ENCODE peak calls at places on chromosomes 12 and 14, in four cellular contexts. Z, P, V and U are unnamed samples.

GRCh38 chr14:98819132-98819866 is 452.7 kb downstream of the BCL11B start:
- DNase-seq in V (no peak), Z (no peak), P (no peak), U (no peak)

GRCh38 chr12:15538881-15539280 is 216.6 kb downstream of the PTPRO start:
- DNase-seq in Z (no peak), V (no peak), P (no peak), U (no peak)

GRCh38 chr14:91324606-91324950 is 80.1 kb upstream of the GPR68 start:
- DNase-seq in P (no peak), Z (no peak), V (no peak), U (no peak)

GRCh38 chr12:75878382-75878720 is 153.2 kb downstream of the PHLDA1 start:
- DNase-seq in Z (peak), V (no peak), P (no peak), U (no peak)

GRCh38 chr12:117844114-117844513 is 124.7 kb downstream of the KSR2 start:
- DNase-seq in Z (no peak), P (no peak), V (no peak), U (no peak)

GRCh38 chr14:42459171-42459685 is 852.6 kb downstream of the LRFN5 start:
- DNase-seq in P (no peak), Z (no peak), V (no peak), U (no peak)

GRCh38 chr12:105164068-105164467 is 56.5 kb downstream of the WASHC4 start:
- DNase-seq in Z (no peak), P (no peak), V (no peak), U (no peak)

GRCh38 chr12:132356686-132357622 is 27.6 kb upstream of the GALNT9 start:
- DNase-seq in V (peak), Z (peak), P (no peak), U (peak)

GRCh38 chr12:2083008-2083407 is 30.2 kb downstream of the CACNA1C start:
- DNase-seq in V (no peak), Z (no peak), P (no peak), U (no peak)

GRCh38 chr12:25041006-25041741 is 92.3 kb upstream of the BCAT1 start:
- DNase-seq in Z (peak), P (no peak), V (no peak), U (no peak)

GRCh38 chr12:80321653-80322052 is 122.4 kb upstream of the PTPRQ start:
- DNase-seq in Z (peak), P (no peak), V (no peak), U (no peak)

GRCh38 chr12:12720637-12721250 is 3.6 kb downstream of the CDKN1B start:
- DNase-seq in V (no peak), P (peak), Z (no peak), U (no peak)

GRCh38 chr12:125050868-125051267 is 14.4 kb upstream of the AACS start:
- DNase-seq in V (no peak), Z (no peak), P (no peak), U (no peak)

GRCh38 chr12:56979628-56980027 is 22.2 kb upstream of the RDH16 start:
- DNase-seq in V (no peak), P (no peak), Z (no peak), U (no peak)

GRCh38 chr14:66216763-66217162 is 269.4 kb upstream of the CCDC196 start:
- DNase-seq in P (no peak), Z (no peak), V (no peak), U (no peak)

GRCh38 chr14:93975791-93976476 is 436 bp downstream of the ASB2 start:
- DNase-seq in P (no peak), V (no peak), Z (no peak), U (no peak)

GRCh38 chr14:98198385-98198784 is 1073.6 kb downstream of the BCL11B start:
- DNase-seq in P (peak), Z (no peak), V (peak), U (no peak)

GRCh38 chr14:90416649-90417237 is 19.9 kb downstream of the CALM1 start:
- DNase-seq in P (no peak), V (no peak), Z (peak), U (no peak)

GRCh38 chr14:71583246-71583645 is 349.0 kb upstream of the RGS6 start:
- DNase-seq in P (no peak), V (no peak), Z (no peak), U (no peak)

GRCh38 chr12:24455811-24456210 is 493.1 kb downstream of the BCAT1 start:
- DNase-seq in P (no peak), Z (no peak), V (no peak), U (no peak)

GRCh38 chr14:22979748-22980392 is 2.5 kb downstream of the AJUBA start:
- DNase-seq in V (no peak), Z (no peak), P (no peak), U (no peak)

GRCh38 chr14:89178802-89179201 is 238.2 kb downstream of the FOXN3 start:
- DNase-seq in P (no peak), Z (peak), V (no peak), U (no peak)

GRCh38 chr12:24278832-24279231 is 329.4 kb upstream of the SOX5 start:
- DNase-seq in P (no peak), V (no peak), Z (no peak), U (no peak)

GRCh38 chr14:95664546-95664945 is 21.7 kb upstream of the TCL1B start:
- DNase-seq in V (peak), Z (no peak), P (no peak), U (no peak)

GRCh38 chr12:49357099-49357678 is 10.1 kb upstream of the SPATS2 start:
- DNase-seq in V (no peak), P (no peak), Z (peak), U (no peak)

GRCh38 chr12:132243596-132244289 is 85.6 kb downstream of the GALNT9 start:
- DNase-seq in V (no peak), P (no peak), Z (no peak), U (no peak)

GRCh38 chr12:106780010-106780625 is 5.6 kb downstream of the RIC8B start:
- DNase-seq in P (no peak), V (no peak), Z (peak), U (no peak)

GRCh38 chr14:56944397-56944796 is 134.1 kb upstream of the OTX2 start:
- DNase-seq in V (no peak), P (no peak), Z (no peak), U (no peak)

GRCh38 chr12:46382974-46383653 is 10.5 kb upstream of the SLC38A2 start:
- DNase-seq in V (peak), P (peak), Z (peak), U (peak)
- TF ChIP-seq CTCF in V (peak), P (no peak), Z (no peak), U (no peak)

DNA sequence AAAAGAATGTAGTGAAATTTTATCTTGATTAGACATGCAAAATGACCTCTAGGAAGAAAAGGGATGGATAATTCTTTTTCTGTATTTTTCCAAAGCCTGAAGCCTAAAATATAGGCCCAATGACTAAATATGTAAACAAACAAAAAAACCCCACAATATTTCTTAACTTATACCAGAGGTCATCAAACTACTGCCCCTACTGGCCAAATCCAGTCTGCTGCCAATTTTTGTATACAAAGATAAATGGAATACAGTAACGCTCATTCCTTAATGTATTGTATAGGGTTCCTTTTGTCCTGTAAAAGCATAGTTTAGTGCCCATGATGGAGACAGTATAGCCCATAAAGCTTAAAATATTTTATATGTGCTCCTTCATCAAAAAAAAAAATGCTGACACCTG is 145.7 kb upstream of the ALG10 start:
- DNase-seq in Z (no peak), P (no peak), V (no peak), U (no peak)
- TF ChIP-seq CTCF in Z (no peak), P (no peak), V (no peak), U (peak)

DNA sequence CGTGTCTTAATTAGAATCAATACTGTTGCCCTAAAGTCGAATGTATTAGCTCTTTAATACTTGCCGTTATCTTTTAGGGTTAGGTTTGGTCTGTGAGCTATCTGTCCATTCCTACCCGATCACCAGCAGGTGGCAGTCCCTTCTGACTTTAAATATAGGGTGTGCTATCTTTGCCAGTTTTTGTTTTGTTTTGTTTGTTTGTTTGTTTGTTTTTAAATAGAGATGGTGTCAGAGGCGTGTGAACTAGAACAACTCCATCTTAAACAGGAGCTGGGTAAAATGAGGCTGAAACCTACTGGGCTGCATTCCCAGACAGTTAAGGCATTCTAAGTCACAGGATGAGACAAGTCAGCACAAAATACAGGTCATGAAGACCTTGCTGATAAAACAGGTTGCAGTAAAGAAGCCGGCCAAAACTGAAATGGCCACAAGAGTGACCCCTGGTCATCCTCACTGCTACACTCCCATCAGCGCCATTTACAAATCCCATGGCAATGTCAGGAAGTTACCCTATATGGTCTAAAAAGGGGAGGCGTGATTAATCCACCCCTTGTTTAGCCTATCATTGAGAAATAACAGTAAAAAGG is 1.5 kb downstream of the ATF1 start:
- DNase-seq in Z (peak), V (peak), P (peak), U (peak)
- TF ChIP-seq CTCF in Z (peak), V (peak), P (peak), U (peak)

DNA sequence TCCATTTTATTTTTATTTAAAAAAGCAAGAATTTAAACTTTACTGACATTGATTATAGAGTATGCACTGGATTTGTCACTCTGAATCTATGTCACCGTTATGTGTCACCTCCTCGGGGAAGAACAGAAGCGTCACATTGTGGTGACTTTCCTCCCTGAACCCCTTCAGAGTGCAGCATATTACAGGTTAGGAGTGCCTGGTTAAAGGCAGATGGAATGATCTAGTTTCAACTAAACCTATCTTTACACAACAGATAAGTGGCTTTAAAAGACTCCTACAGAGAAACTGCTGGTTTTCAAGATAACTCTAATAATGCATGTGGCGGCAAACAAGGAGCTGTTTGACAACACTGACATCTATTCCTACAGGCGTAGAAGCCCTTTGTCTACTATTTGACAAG is 58.8 kb upstream of the BICD1 start:
- DNase-seq in V (no peak), P (no peak), Z (no peak), U (no peak)
- TF ChIP-seq CTCF in V (no peak), P (no peak), Z (no peak), U (no peak)

DNA sequence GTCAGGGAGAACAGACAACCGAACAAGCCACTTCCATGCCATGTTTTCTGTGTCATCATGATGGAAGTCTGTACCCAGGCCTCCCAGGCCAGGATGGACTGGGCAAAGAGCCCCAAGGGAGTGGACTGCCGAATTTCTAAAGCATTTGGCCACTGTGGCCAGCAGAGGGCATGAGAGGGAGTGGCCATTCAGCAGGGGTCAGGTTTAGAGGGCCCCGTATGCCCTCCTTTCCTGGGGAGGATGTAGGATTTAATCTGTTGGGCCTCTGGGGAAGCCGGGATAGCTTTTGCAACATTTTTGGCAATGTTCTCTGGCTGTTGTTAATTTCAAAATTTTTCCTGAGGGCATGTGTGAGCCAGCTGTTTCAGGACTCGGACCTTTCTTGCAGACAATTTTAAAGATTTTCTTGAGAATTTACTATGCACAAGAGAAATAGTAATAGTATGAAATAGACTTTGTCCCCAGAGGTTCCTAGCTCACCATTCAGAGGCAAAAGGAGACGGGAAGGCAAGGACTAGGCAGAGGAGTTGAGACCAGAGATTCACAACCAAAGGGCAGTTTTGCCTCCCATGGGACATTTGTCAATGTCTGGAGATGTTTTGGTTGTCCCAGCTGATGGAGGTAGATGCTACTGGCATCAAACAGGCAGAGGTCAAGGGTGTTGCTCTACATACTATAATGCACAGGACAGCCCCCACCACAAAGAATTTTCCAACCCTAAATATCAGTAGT is 18.0 kb downstream of the ACACB start:
- DNase-seq in V (no peak), P (no peak), Z (peak), U (peak)
- TF ChIP-seq CTCF in V (peak), P (no peak), Z (peak), U (peak)